ENCODE peak calls at places on chromosome 14, in five cellular contexts. R, Y, V, X and O are unnamed samples.

GRCh38 chr14:91367173-91368171 is 50.1 kb downstream of the CCDC88C start:
- DNase-seq in R (peak; percentile 85), Y (peak; percentile 75), V (peak; percentile 40), X (no peak), O (no peak)

GRCh38 chr14:92922155-92922735 is 705 bp upstream of the CHGA start:
- DNase-seq in R (no peak), Y (no peak), V (no peak), X (no peak), O (no peak)

GRCh38 chr14:58598028-58598850 is 39.5 kb upstream of the DACT1 start:
- DNase-seq in R (no peak), Y (no peak), V (no peak), X (no peak), O (no peak)

GRCh38 chr14:36068777-36069534 is 107.6 kb downstream of the PTCSC3 start:
- DNase-seq in R (no peak), Y (no peak), V (no peak), X (no peak), O (no peak)

GRCh38 chr14:59691266-59691665 is 114.7 kb upstream of the CCDC175 start:
- DNase-seq in R (no peak), Y (no peak), V (no peak), X (no peak), O (no peak)

GRCh38 chr14:104975481-104976197 is 2.5 kb downstream of the AHNAK2 start:
- DNase-seq in R (no peak), Y (no peak), V (no peak), X (no peak), O (no peak)

GRCh38 chr14:79248131-79248530 is 963.2 kb downstream of the DIO2 start:
- DNase-seq in R (no peak), Y (no peak), V (no peak), X (no peak), O (no peak)

GRCh38 chr14:31596691-31597090 is 35.5 kb downstream of the NUBPL start:
- DNase-seq in R (no peak), Y (no peak), V (no peak), X (no peak), O (no peak)

GRCh38 chr14:35050652-35051051 is 4.6 kb downstream of the FAM177A1 start:
- DNase-seq in R (no peak), Y (no peak), V (peak; percentile 54), X (no peak), O (no peak)

GRCh38 chr14:61640158-61640833 is 55.0 kb upstream of the HIF1A start:
- DNase-seq in R (no peak), Y (no peak), V (no peak), X (no peak), O (no peak)

GRCh38 chr14:92408186-92408585 is 85.2 kb downstream of the SLC24A4 start:
- DNase-seq in R (no peak), Y (no peak), V (peak; percentile 7), X (no peak), O (no peak)

GRCh38 chr14:86055512-86055911 is 525.6 kb downstream of the FLRT2 start:
- DNase-seq in R (no peak), Y (no peak), V (peak; percentile 19), X (no peak), O (no peak)

GRCh38 chr14:91402278-91403068 is 15.1 kb downstream of the CCDC88C start:
- DNase-seq in R (peak; percentile 82), Y (no peak), V (peak; percentile 94), X (no peak), O (no peak)

GRCh38 chr14:100096656-100097055 is 31.4 kb downstream of the EVL start:
- DNase-seq in R (no peak), Y (no peak), V (no peak), X (no peak), O (no peak)

GRCh38 chr14:97251423-97252155 is 454.4 kb downstream of the VRK1 start:
- DNase-seq in R (no peak), Y (no peak), V (no peak), X (no peak), O (no peak)

GRCh38 chr14:89351364-89351957 is 65.6 kb downstream of the FOXN3 start:
- DNase-seq in R (peak; percentile 76), Y (no peak), V (peak; percentile 51), X (no peak), O (no peak)

GRCh38 chr14:78985668-78986073 is 815.5 kb downstream of the NRXN3 start:
- DNase-seq in R (no peak), Y (no peak), V (peak; percentile 34), X (no peak), O (no peak)

GRCh38 chr14:50532502-50533313 is at the start of gene MAP4K5:
- DNase-seq in R (peak; percentile 93), Y (peak; percentile 86), V (peak; percentile 90), X (peak; percentile 76), O (no peak)
- TF ChIP-seq POLR2AphosphoS5 in R (peak; percentile 78), Y (no peak), V (peak; percentile 75), X (no peak), O (peak; percentile 67)

GRCh38 chr14:69767369-69767999 is 542 bp downstream of the SRSF5 start:
- DNase-seq in R (peak; percentile 91), Y (peak; percentile 87), V (peak; percentile 94), X (peak; percentile 61), O (peak; percentile 88)

GRCh38 chr14:69768873-69769272 is 1.9 kb downstream of the SRSF5 start:
- DNase-seq in R (no peak), Y (no peak), V (peak; percentile 58), X (no peak), O (no peak)

GRCh38 chr14:69770559-69770958 is 3.6 kb downstream of the SRSF5 start:
- DNase-seq in R (no peak), Y (no peak), V (no peak), X (no peak), O (no peak)

GRCh38 chr14:69771136-69771535 is 4.2 kb downstream of the SRSF5 start:
- DNase-seq in R (no peak), Y (no peak), V (no peak), X (no peak), O (no peak)

GRCh38 chr14:69769623-69770022 is 2.7 kb downstream of the SRSF5 start:
- DNase-seq in R (no peak), Y (no peak), V (no peak), X (no peak), O (no peak)
- TF ChIP-seq POLR2A in R (no peak), Y (no peak), V (no peak), X (no peak), O (no peak)

GRCh38 chr14:73250781-73251500 is 13.6 kb downstream of the PAPLN start:
- DNase-seq in R (no peak), Y (no peak), V (no peak), X (no peak), O (no peak)
- H3K4me1 ChIP-seq in R (peaks cover 9% of the 10 kb centered on the region), Y (no peaks in the 10 kb centered on the region), V (peaks cover 4% of the 10 kb centered on the region), X (no peaks in the 10 kb centered on the region), O (no peaks in the 10 kb centered on the region)

GRCh38 chr14:54902521-54903420 is at the start of gene GCH1:
- DNase-seq in R (peak; percentile 86), Y (peak; percentile 46), V (peak; percentile 70), X (peak; percentile 61), O (no peak)
- TF ChIP-seq POLR2AphosphoS5 in R (peak; percentile 88), Y (no peak), V (peak; percentile 61), X (peak; percentile 97), O (peak; percentile 55)